ENCODE peak calls at places on chromosome X, in seven cellular contexts. One of them, this sample, is unnamed.

GRCh38 chrX:41027388-41027787 is 57.9 kb upstream of the USP9X start:
- DNase-seq in vagina: no peak
- DNase-seq in pancreas: no peak
- DNase-seq in WERI-Rb-1: no peak
- DNase-seq in lower lobe of right lung: no peak
- DNase-seq in ovary: no peak
- DNase-seq in mucosa of descending colon: no peak
- DNase-seq in this sample: peak

GRCh38 chrX:150012647-150013046 is 74.4 kb upstream of the EOLA2 start:
- DNase-seq in vagina: no peak
- DNase-seq in pancreas: no peak
- DNase-seq in WERI-Rb-1: no peak
- DNase-seq in lower lobe of right lung: no peak
- DNase-seq in ovary: no peak
- DNase-seq in mucosa of descending colon: no peak
- DNase-seq in this sample: no peak

GRCh38 chrX:74450803-74451449 is 29.6 kb downstream of the SLC16A2 start:
- DNase-seq in vagina: peak
- DNase-seq in pancreas: no peak
- DNase-seq in WERI-Rb-1: no peak
- DNase-seq in lower lobe of right lung: no peak
- DNase-seq in ovary: no peak
- DNase-seq in mucosa of descending colon: no peak
- DNase-seq in this sample: peak

GRCh38 chrX:10904220-10904619 is 206.9 kb upstream of the HCCS start:
- DNase-seq in vagina: no peak
- DNase-seq in pancreas: no peak
- DNase-seq in WERI-Rb-1: no peak
- DNase-seq in lower lobe of right lung: no peak
- DNase-seq in ovary: no peak
- DNase-seq in mucosa of descending colon: no peak
- DNase-seq in this sample: no peak

GRCh38 chrX:131287556-131288179 is 1.4 kb downstream of the IGSF1 start:
- DNase-seq in vagina: no peak
- DNase-seq in pancreas: no peak
- DNase-seq in WERI-Rb-1: no peak
- DNase-seq in lower lobe of right lung: no peak
- DNase-seq in ovary: no peak
- DNase-seq in mucosa of descending colon: no peak
- DNase-seq in this sample: no peak

GRCh38 chrX:16604300-16604699 is 45.7 kb upstream of the S100G start:
- DNase-seq in vagina: no peak
- DNase-seq in pancreas: no peak
- DNase-seq in WERI-Rb-1: no peak
- DNase-seq in lower lobe of right lung: no peak
- DNase-seq in ovary: no peak
- DNase-seq in mucosa of descending colon: no peak
- DNase-seq in this sample: no peak

GRCh38 chrX:54413753-54414152 is 26.5 kb upstream of the TSR2 start:
- DNase-seq in vagina: no peak
- DNase-seq in pancreas: no peak
- DNase-seq in WERI-Rb-1: no peak
- DNase-seq in lower lobe of right lung: no peak
- DNase-seq in ovary: no peak
- DNase-seq in mucosa of descending colon: no peak
- DNase-seq in this sample: no peak

GRCh38 chrX:26032141-26032917 is 105.8 kb upstream of the MAGEB18 start:
- DNase-seq in vagina: no peak
- DNase-seq in pancreas: no peak
- DNase-seq in WERI-Rb-1: no peak
- DNase-seq in lower lobe of right lung: no peak
- DNase-seq in ovary: no peak
- DNase-seq in mucosa of descending colon: no peak
- DNase-seq in this sample: no peak

DNA sequence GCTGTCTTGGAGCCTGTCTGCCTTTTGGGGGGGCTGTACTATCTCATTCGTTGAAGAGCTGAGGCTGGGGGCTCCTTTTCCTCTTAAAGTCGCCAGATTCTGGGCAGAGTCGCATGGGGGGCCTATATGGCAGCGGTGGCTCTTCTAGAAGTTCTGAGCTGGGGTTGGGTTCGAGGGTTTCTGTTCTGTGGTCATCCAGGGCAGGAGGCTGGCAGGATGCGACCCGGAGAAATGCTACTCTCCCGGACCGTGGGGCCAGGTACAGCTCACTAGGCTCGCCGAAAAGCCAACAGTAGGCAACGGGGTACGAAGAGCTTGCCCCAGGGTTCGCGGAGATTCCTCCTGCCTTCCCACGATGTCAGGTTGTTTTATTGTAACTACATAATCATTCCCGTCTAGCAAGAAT is 1.9 kb upstream of the CITED1 start:
- DNase-seq in vagina: no peak
- DNase-seq in pancreas: peak
- DNase-seq in WERI-Rb-1: no peak
- DNase-seq in lower lobe of right lung: no peak
- DNase-seq in ovary: no peak
- DNase-seq in mucosa of descending colon: no peak
- DNase-seq in this sample: no peak
- H3K4me3 ChIP-seq in vagina: peak
- H3K4me3 ChIP-seq in pancreas: no peak
- H3K4me3 ChIP-seq in WERI-Rb-1: peak
- H3K4me3 ChIP-seq in lower lobe of right lung: peak
- H3K4me3 ChIP-seq in ovary: peak
- H3K4me3 ChIP-seq in mucosa of descending colon: no peak
- H3K4me3 ChIP-seq in this sample: no peak

DNA sequence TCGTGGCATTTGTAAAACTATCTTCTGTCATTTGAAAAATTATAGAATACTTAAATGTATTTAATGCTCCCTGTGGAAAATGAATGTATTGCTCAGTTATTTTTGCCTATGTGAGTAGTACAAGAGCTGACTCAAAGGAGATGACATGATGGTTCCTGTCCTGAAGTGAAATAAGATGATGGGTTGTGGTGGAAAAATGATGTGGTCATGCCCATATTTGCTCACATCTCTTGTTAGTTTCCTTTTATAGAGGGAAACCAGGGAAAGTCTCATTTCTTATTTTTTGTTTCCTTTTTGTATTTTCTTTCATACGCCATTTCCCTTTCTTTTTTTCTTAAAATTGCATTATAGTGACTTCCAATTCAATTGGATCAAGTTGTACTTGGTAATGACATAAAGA is 23.7 kb downstream of the PLS3 start:
- DNase-seq in vagina: no peak
- DNase-seq in pancreas: no peak
- DNase-seq in WERI-Rb-1: no peak
- DNase-seq in lower lobe of right lung: no peak
- DNase-seq in ovary: no peak
- DNase-seq in mucosa of descending colon: no peak
- DNase-seq in this sample: no peak
- H3K4me3 ChIP-seq in vagina: no peak
- H3K4me3 ChIP-seq in pancreas: no peak
- H3K4me3 ChIP-seq in WERI-Rb-1: no peak
- H3K4me3 ChIP-seq in lower lobe of right lung: no peak
- H3K4me3 ChIP-seq in ovary: no peak
- H3K4me3 ChIP-seq in mucosa of descending colon: no peak
- H3K4me3 ChIP-seq in this sample: no peak

GRCh38 chrX:151973851-151974335 is 583 bp downstream of the GABRE start:
- DNase-seq in vagina: no peak
- DNase-seq in pancreas: peak
- DNase-seq in WERI-Rb-1: peak
- DNase-seq in lower lobe of right lung: peak
- DNase-seq in ovary: no peak
- DNase-seq in mucosa of descending colon: peak
- DNase-seq in this sample: no peak

GRCh38 chrX:151975736-151976275 is 1.3 kb upstream of the GABRE start:
- DNase-seq in vagina: peak
- DNase-seq in pancreas: no peak
- DNase-seq in WERI-Rb-1: no peak
- DNase-seq in lower lobe of right lung: no peak
- DNase-seq in ovary: no peak
- DNase-seq in mucosa of descending colon: no peak
- DNase-seq in this sample: no peak

GRCh38 chrX:151977009-151977408 is 2.5 kb upstream of the GABRE start:
- DNase-seq in vagina: peak
- DNase-seq in pancreas: no peak
- DNase-seq in WERI-Rb-1: no peak
- DNase-seq in lower lobe of right lung: no peak
- DNase-seq in ovary: no peak
- DNase-seq in mucosa of descending colon: no peak
- DNase-seq in this sample: no peak

GRCh38 chrX:151974336-151975227 is at the start of gene GABRE:
- DNase-seq in vagina: no peak
- DNase-seq in pancreas: peak
- DNase-seq in WERI-Rb-1: peak
- DNase-seq in lower lobe of right lung: peak
- DNase-seq in ovary: peak
- DNase-seq in mucosa of descending colon: peak
- DNase-seq in this sample: no peak

GRCh38 chrX:151975228-151975593 is 735 bp upstream of the GABRE start:
- DNase-seq in vagina: no peak
- DNase-seq in pancreas: no peak
- DNase-seq in WERI-Rb-1: no peak
- DNase-seq in lower lobe of right lung: no peak
- DNase-seq in ovary: no peak
- DNase-seq in mucosa of descending colon: no peak
- DNase-seq in this sample: no peak
- H3K4me3 ChIP-seq in vagina: peak
- H3K4me3 ChIP-seq in pancreas: no peak
- H3K4me3 ChIP-seq in WERI-Rb-1: peak
- H3K4me3 ChIP-seq in lower lobe of right lung: peak
- H3K4me3 ChIP-seq in ovary: no peak
- H3K4me3 ChIP-seq in mucosa of descending colon: no peak
- H3K4me3 ChIP-seq in this sample: peak

GRCh38 chrX:24647257-24648058 is at the start of gene PCYT1B:
- DNase-seq in vagina: no peak
- DNase-seq in pancreas: peak
- DNase-seq in WERI-Rb-1: no peak
- DNase-seq in lower lobe of right lung: peak
- DNase-seq in ovary: peak
- DNase-seq in mucosa of descending colon: peak
- DNase-seq in this sample: peak
- H3K4me3 ChIP-seq in vagina: peak
- H3K4me3 ChIP-seq in pancreas: no peak
- H3K4me3 ChIP-seq in WERI-Rb-1: no peak
- H3K4me3 ChIP-seq in lower lobe of right lung: peak
- H3K4me3 ChIP-seq in ovary: peak
- H3K4me3 ChIP-seq in mucosa of descending colon: no peak
- H3K4me3 ChIP-seq in this sample: peak

GRCh38 chrX:156003486-156004185 is 6.1 kb downstream of the IL9R start:
- DNase-seq in vagina: no peak
- DNase-seq in pancreas: no peak
- DNase-seq in WERI-Rb-1: no peak
- DNase-seq in lower lobe of right lung: no peak
- DNase-seq in ovary: no peak
- DNase-seq in mucosa of descending colon: no peak
- DNase-seq in this sample: no peak

GRCh38 chrX:156001667-156002021 is 4.1 kb downstream of the IL9R start:
- DNase-seq in vagina: no peak
- DNase-seq in pancreas: no peak
- DNase-seq in WERI-Rb-1: no peak
- DNase-seq in lower lobe of right lung: no peak
- DNase-seq in ovary: no peak
- DNase-seq in mucosa of descending colon: no peak
- DNase-seq in this sample: no peak

GRCh38 chrX:156004256-156004655 is 6.8 kb downstream of the IL9R start:
- DNase-seq in vagina: no peak
- DNase-seq in pancreas: no peak
- DNase-seq in WERI-Rb-1: no peak
- DNase-seq in lower lobe of right lung: no peak
- DNase-seq in ovary: no peak
- DNase-seq in mucosa of descending colon: no peak
- DNase-seq in this sample: no peak

GRCh38 chrX:156001001-156001666 is 3.6 kb downstream of the IL9R start:
- DNase-seq in vagina: no peak
- DNase-seq in pancreas: no peak
- DNase-seq in WERI-Rb-1: no peak
- DNase-seq in lower lobe of right lung: no peak
- DNase-seq in ovary: no peak
- DNase-seq in mucosa of descending colon: no peak
- DNase-seq in this sample: no peak

GRCh38 chrX:156002517-156002916 is 5.0 kb downstream of the IL9R start:
- DNase-seq in vagina: no peak
- DNase-seq in pancreas: no peak
- DNase-seq in WERI-Rb-1: no peak
- DNase-seq in lower lobe of right lung: no peak
- DNase-seq in ovary: no peak
- DNase-seq in mucosa of descending colon: no peak
- DNase-seq in this sample: no peak
- H3K4me3 ChIP-seq in vagina: no peak
- H3K4me3 ChIP-seq in pancreas: no peak
- H3K4me3 ChIP-seq in WERI-Rb-1: no peak
- H3K4me3 ChIP-seq in lower lobe of right lung: no peak
- H3K4me3 ChIP-seq in ovary: no peak
- H3K4me3 ChIP-seq in mucosa of descending colon: no peak
- H3K4me3 ChIP-seq in this sample: no peak

GRCh38 chrX:46758956-46759644 is at the start of gene SLC9A7:
- DNase-seq in vagina: no peak
- DNase-seq in pancreas: peak
- DNase-seq in WERI-Rb-1: peak
- DNase-seq in lower lobe of right lung: peak
- DNase-seq in ovary: peak
- DNase-seq in mucosa of descending colon: peak
- DNase-seq in this sample: no peak

GRCh38 chrX:46758163-46758955 is 559 bp downstream of the SLC9A7 start:
- DNase-seq in vagina: no peak
- DNase-seq in pancreas: peak
- DNase-seq in WERI-Rb-1: peak
- DNase-seq in lower lobe of right lung: no peak
- DNase-seq in ovary: no peak
- DNase-seq in mucosa of descending colon: peak
- DNase-seq in this sample: no peak

GRCh38 chrX:46755656-46756055 is 3.3 kb downstream of the SLC9A7 start:
- DNase-seq in vagina: no peak
- DNase-seq in pancreas: no peak
- DNase-seq in WERI-Rb-1: no peak
- DNase-seq in lower lobe of right lung: no peak
- DNase-seq in ovary: no peak
- DNase-seq in mucosa of descending colon: no peak
- DNase-seq in this sample: no peak

GRCh38 chrX:46757052-46757451 is 1.9 kb downstream of the SLC9A7 start:
- DNase-seq in vagina: no peak
- DNase-seq in pancreas: no peak
- DNase-seq in WERI-Rb-1: no peak
- DNase-seq in lower lobe of right lung: no peak
- DNase-seq in ovary: no peak
- DNase-seq in mucosa of descending colon: no peak
- DNase-seq in this sample: no peak

GRCh38 chrX:46757593-46757992 is 1.3 kb downstream of the SLC9A7 start:
- DNase-seq in vagina: no peak
- DNase-seq in pancreas: no peak
- DNase-seq in WERI-Rb-1: no peak
- DNase-seq in lower lobe of right lung: no peak
- DNase-seq in ovary: no peak
- DNase-seq in mucosa of descending colon: no peak
- DNase-seq in this sample: no peak
- H3K4me3 ChIP-seq in vagina: no peak
- H3K4me3 ChIP-seq in pancreas: no peak
- H3K4me3 ChIP-seq in WERI-Rb-1: no peak
- H3K4me3 ChIP-seq in lower lobe of right lung: peak
- H3K4me3 ChIP-seq in ovary: no peak
- H3K4me3 ChIP-seq in mucosa of descending colon: no peak
- H3K4me3 ChIP-seq in this sample: peak